ENCODE peak calls at places on chromosomes 1 and 21, in ten cellular contexts. E is right lobe of liver, C is lower leg skin, V is AG10803, X is Peyer's patch, L is AG04450, N is cardiac muscle cell, M is HCT116, O is kidney epithelial cell, I is left ventricle myocardium inferior. W is an unnamed sample.

GRCh38 chr1:179550753-179551682 is 24.7 kb downstream of the NPHS2 start:
- DNase-seq in V (peak; percentile 62), X (no peak), O (no peak), E (peak; percentile 33), L (peak; percentile 7), C (no peak), M (no peak), I (no peak), N (peak; percentile 91), W (peak; percentile 26)

GRCh38 chr1:108585343-108585742 is 25.4 kb downstream of the EEIG2 start:
- DNase-seq in V (no peak), I (no peak), O (no peak), C (no peak), N (no peak), M (no peak), X (no peak), L (no peak), E (no peak), W (no peak)

GRCh38 chr1:223244366-223245103 is 101.5 kb upstream of the TLR5 start:
- DNase-seq in L (no peak), C (no peak), M (no peak), N (no peak), I (no peak), O (no peak), V (no peak), X (no peak), E (no peak), W (no peak)

GRCh38 chr1:211830055-211830329 is 571 bp downstream of the LPGAT1 start:
- DNase-seq in E (no peak), C (no peak), N (peak; percentile 20), O (no peak), X (peak; percentile 33), L (no peak), M (no peak), V (peak; percentile 5), I (peak; percentile 15), W (no peak)

GRCh38 chr1:236890152-236891056 is 95.3 kb downstream of the MTR start:
- DNase-seq in I (peak; percentile 29), O (no peak), V (no peak), E (no peak), L (no peak), C (no peak), N (peak; percentile 33), M (no peak), X (no peak), W (no peak)

GRCh38 chr21:33207471-33208149 is 22.1 kb upstream of the IFNAR2 start:
- DNase-seq in X (peak; percentile 51), E (peak; percentile 56), C (no peak), V (no peak), I (no peak), N (no peak), M (no peak), L (no peak), O (no peak), W (no peak)

GRCh38 chr21:17495680-17496079 is 17.2 kb upstream of the CXADR start:
- DNase-seq in L (no peak), O (no peak), N (peak; percentile 15), X (no peak), M (no peak), E (no peak), V (peak; percentile 12), I (no peak), C (no peak), W (peak; percentile 75)

GRCh38 chr1:232393010-232393833 is 236.7 kb downstream of the SIPA1L2 start:
- DNase-seq in L (no peak), I (no peak), M (no peak), V (peak; percentile 2), X (no peak), C (no peak), N (no peak), O (no peak), E (no peak), W (no peak)

GRCh38 chr1:64744492-64745180 is at the start of gene RAVER2:
- DNase-seq in X (peak; percentile 48), C (peak; percentile 19), O (no peak), N (peak; percentile 82), L (peak; percentile 11), E (peak; percentile 55), M (peak; percentile 38), I (peak; percentile 80), V (peak; percentile 44), W (no peak)
- TF ChIP-seq CTCF in X (no peak), C (no peak), O (peak; percentile 56), N (peak; percentile 58), L (peak; percentile 48), E (peak; percentile 25), M (peak; percentile 65), I (peak; percentile 60), V (peak; percentile 38), W (peak; percentile 60)

GRCh38 chr21:46425061-46425460 is 33.6 kb upstream of the DIP2A start:
- DNase-seq in C (no peak), O (no peak), X (no peak), V (no peak), I (no peak), M (no peak), E (no peak), L (no peak), N (no peak), W (no peak)

GRCh38 chr21:46422636-46423241 is 36.0 kb upstream of the DIP2A start:
- DNase-seq in M (no peak), E (no peak), N (no peak), L (no peak), C (no peak), I (no peak), V (no peak), X (no peak), O (no peak), W (no peak)

GRCh38 chr21:46424621-46425020 is 34.1 kb upstream of the DIP2A start:
- DNase-seq in L (no peak), M (no peak), X (peak; percentile 35), V (no peak), N (no peak), C (no peak), E (no peak), O (no peak), I (no peak), W (no peak)

GRCh38 chr21:46424062-46424591 is 34.6 kb upstream of the DIP2A start:
- DNase-seq in V (no peak), I (no peak), O (no peak), M (no peak), N (no peak), E (no peak), L (no peak), X (no peak), C (no peak), W (no peak)

GRCh38 chr21:46423546-46424061 is 35.1 kb upstream of the DIP2A start:
- DNase-seq in V (no peak), O (no peak), N (peak; percentile 2), E (no peak), L (no peak), M (no peak), C (no peak), X (no peak), I (no peak), W (no peak)
- H3K4me3 ChIP-seq in V (no peak overlapping the region), O (no peak overlapping the region), N (no peak overlapping the region), E (no peak overlapping the region), L (no peak overlapping the region), M (no peak overlapping the region), C (no peak overlapping the region), X (no peak overlapping the region), I (no peak overlapping the region), W (no peak overlapping the region)

GRCh38 chr1:227776277-227776676 is 39.2 kb upstream of the PRSS38 start:
- DNase-seq in X (no peak), I (no peak), E (no peak), V (peak; percentile 90), C (no peak), L (no peak), M (no peak), O (no peak), N (peak; percentile 46), W (no peak)

GRCh38 chr1:227775841-227776240 is 39.6 kb upstream of the PRSS38 start:
- DNase-seq in C (no peak), N (no peak), I (no peak), V (no peak), X (no peak), E (no peak), L (no peak), M (no peak), O (no peak), W (no peak)

GRCh38 chr1:227777646-227778045 is 37.8 kb upstream of the PRSS38 start:
- DNase-seq in V (no peak), O (no peak), E (no peak), I (no peak), L (no peak), X (no peak), M (no peak), C (no peak), N (no peak), W (no peak)

GRCh38 chr1:227778401-227778947 is 37.0 kb upstream of the PRSS38 start:
- DNase-seq in X (no peak), I (no peak), O (no peak), V (peak; percentile 47), N (no peak), E (no peak), M (no peak), C (no peak), L (no peak), W (no peak)

DNA sequence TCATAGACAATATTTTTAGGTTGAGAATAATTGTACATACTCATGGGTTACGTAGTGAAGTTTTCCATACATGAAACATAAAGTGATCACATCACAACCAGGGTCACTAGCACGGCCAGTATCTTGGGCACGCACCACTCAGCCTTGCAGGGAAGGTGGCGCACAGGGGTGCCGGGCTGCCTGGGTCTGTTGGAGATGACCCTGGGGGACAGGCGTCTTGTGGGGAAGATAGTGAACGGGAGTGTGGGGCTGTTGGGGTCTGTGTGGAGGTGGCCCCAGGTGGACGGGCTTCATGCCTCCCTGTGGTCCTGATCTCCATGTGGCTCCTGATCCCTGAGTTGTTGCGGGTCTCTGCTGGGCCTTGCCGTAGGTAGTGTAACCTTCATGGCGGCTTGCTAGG is 38.3 kb upstream of the PRSS38 start:
- DNase-seq in L (no peak), M (no peak), I (no peak), V (no peak), N (no peak), C (no peak), O (no peak), X (no peak), E (no peak), W (no peak)
- TF ChIP-seq CTCF in L (no peak), M (no peak), I (no peak), V (no peak), N (no peak), C (no peak), O (no peak), X (no peak), E (no peak), W (no peak)

GRCh38 chr1:42143875-42144274 is 9.3 kb upstream of the GUCA2B start:
- DNase-seq in I (no peak), E (no peak), N (no peak), O (no peak), M (no peak), C (no peak), V (no peak), X (no peak), L (no peak), W (no peak)

GRCh38 chr1:42142894-42143675 is 10.1 kb upstream of the GUCA2B start:
- DNase-seq in O (no peak), E (no peak), X (no peak), C (no peak), I (no peak), M (no peak), V (no peak), L (no peak), N (no peak), W (no peak)

GRCh38 chr1:42145190-42145716 is 8.0 kb upstream of the GUCA2B start:
- DNase-seq in O (no peak), E (no peak), N (no peak), V (no peak), M (no peak), L (no peak), C (no peak), X (no peak), I (no peak), W (no peak)

GRCh38 chr1:42145726-42146125 is 7.5 kb upstream of the GUCA2B start:
- DNase-seq in V (no peak), C (no peak), I (no peak), O (no peak), M (no peak), N (no peak), L (no peak), E (no peak), X (no peak), W (no peak)

GRCh38 chr1:42144336-42145189 is 8.6 kb upstream of the GUCA2B start:
- DNase-seq in E (no peak), N (no peak), C (no peak), M (no peak), I (no peak), X (no peak), O (no peak), L (no peak), V (no peak), W (no peak)
- H3K4me3 ChIP-seq in E (no peak overlapping the region), N (no peak overlapping the region), C (no peak overlapping the region), M (no peak overlapping the region), I (no peak overlapping the region), X (no peak overlapping the region), O (no peak overlapping the region), L (no peak overlapping the region), V (no peak overlapping the region), W (no peak overlapping the region)

W was measured in retinal pigment epithelial cell.